ENCODE peak calls at places on chromosomes 16 and 17, in six cellular contexts. Y is transverse colon, P is IMR-90, M is MM.1S, F is fibroblast of pulmonary artery, S is AG09309. X is an unnamed sample.

GRCh38 chr17:4204676-4205075 is 59.1 kb downstream of the ANKFY1 start:
- DNase-seq in Y (peak), F (peak), P (peak), S (peak), M (no peak), X (no peak)

GRCh38 chr17:7894866-7895265 is 6.3 kb downstream of the CHD3 start:
- DNase-seq in Y (no peak), M (no peak), P (no peak), S (no peak), F (no peak), X (no peak)

GRCh38 chr17:61209524-61209923 is 190.1 kb upstream of the TBX2 start:
- DNase-seq in P (no peak), Y (no peak), S (no peak), F (no peak), M (no peak), X (no peak)

GRCh38 chr16:80669673-80670072 is 128.9 kb downstream of the DYNLRB2 start:
- DNase-seq in M (no peak), P (no peak), F (no peak), Y (no peak), S (no peak), X (no peak)

GRCh38 chr17:35293151-35293837 is 50.4 kb downstream of the SLFN5 start:
- DNase-seq in S (no peak), M (no peak), Y (no peak), P (no peak), F (no peak), X (no peak)

GRCh38 chr16:56653218-56653617 is 1.5 kb downstream of the MT1B start:
- DNase-seq in Y (no peak), F (no peak), S (no peak), P (no peak), M (no peak), X (no peak)

GRCh38 chr17:60390881-60391418 is 983 bp downstream of the USP32 start:
- DNase-seq in P (peak), M (no peak), S (no peak), F (peak), Y (peak), X (peak)

GRCh38 chr17:68033636-68034451 is 1.7 kb upstream of the KPNA2 start:
- DNase-seq in P (peak), M (no peak), F (peak), S (no peak), Y (no peak), X (no peak)

GRCh38 chr16:88383401-88384221 is 852 bp downstream of the ZNF469 start:
- DNase-seq in Y (no peak), M (no peak), S (no peak), F (peak), P (peak), X (no peak)

GRCh38 chr16:19136549-19137196 is 22.9 kb downstream of the ITPRIPL2 start:
- DNase-seq in P (peak), F (peak), S (no peak), Y (peak), M (no peak), X (no peak)

GRCh38 chr16:70770291-70770967 is 30.5 kb downstream of the VAC14 start:
- DNase-seq in Y (no peak), S (no peak), F (no peak), M (no peak), P (no peak), X (no peak)

GRCh38 chr17:68910256-68910705 is 44.9 kb downstream of the ABCA8 start:
- DNase-seq in P (peak), Y (no peak), F (peak), S (no peak), M (no peak), X (no peak)

GRCh38 chr17:77253611-77254051 is 112.9 kb downstream of the SEC14L1 start:
- DNase-seq in P (peak), F (peak), M (no peak), S (no peak), Y (no peak), X (no peak)

GRCh38 chr17:6546069-6546718 is 10.2 kb downstream of the PITPNM3 start:
- DNase-seq in P (peak), F (peak), S (peak), M (peak), Y (no peak), X (peak)

GRCh38 chr16:80718480-80719220 is 85.7 kb downstream of the CDYL2 start:
- DNase-seq in P (peak), F (peak), M (no peak), S (no peak), Y (no peak), X (no peak)

GRCh38 chr17:48352630-48353029 is 77.4 kb downstream of the SKAP1 start:
- DNase-seq in S (no peak), P (peak), Y (no peak), M (no peak), F (no peak), X (no peak)

GRCh38 chr17:83098241-83099085 is 19.1 kb downstream of the METRNL start:
- DNase-seq in F (no peak), P (no peak), Y (no peak), S (no peak), M (no peak), X (no peak)

GRCh38 chr17:78678220-78678554 is 101.0 kb upstream of the DNAH17 start:
- DNase-seq in P (no peak), Y (no peak), M (no peak), F (no peak), S (no peak), X (no peak)

DNA sequence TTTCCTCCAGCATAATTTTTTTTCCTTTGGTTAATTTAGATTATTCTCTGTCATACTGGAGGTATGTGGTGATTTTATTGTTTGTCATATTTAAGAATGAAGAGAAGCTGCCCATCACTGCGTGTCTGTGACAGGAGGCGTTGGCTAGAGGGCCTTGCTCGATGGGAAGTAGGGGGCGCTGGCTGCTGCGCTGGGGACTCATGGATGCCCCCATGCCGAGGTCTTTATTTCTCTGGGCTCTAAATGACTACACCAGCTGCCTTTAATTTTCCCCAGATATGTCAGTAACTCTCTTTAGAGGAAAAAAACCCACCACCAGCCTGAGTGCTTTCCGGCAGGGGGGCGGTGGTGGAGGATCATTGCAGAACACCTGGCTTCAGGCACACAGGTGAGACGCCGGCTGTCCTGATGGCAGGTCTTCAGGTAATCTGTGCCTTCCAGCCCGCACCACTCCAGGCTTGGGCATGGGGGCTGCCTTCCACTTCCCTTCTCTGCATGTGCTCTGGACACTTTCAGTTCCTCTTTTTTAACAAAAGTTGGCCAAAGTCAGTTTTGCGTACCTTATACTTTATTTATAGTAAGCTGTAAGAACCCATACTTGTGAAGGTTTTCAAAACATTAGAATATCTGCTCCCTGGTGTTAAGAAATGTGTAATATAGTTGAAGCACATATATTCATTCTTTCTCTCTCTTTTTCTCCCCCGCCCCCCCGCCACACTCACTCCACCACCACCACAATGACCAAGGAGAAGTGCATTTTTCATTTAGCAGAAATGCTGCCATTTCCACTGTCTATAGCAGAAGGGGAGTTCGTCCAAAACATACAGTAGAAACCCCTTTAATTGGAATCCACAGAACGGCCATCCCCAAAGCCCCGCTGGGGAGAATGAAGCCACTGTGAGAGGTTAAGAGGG is 192.7 kb downstream of the RPTOR start:
- DNase-seq in M (peak), F (no peak), P (no peak), S (no peak), Y (peak), X (peak)
- TF ChIP-seq CTCF in M (peak), F (no peak), P (no peak), S (no peak), Y (no peak), X (peak)

DNA sequence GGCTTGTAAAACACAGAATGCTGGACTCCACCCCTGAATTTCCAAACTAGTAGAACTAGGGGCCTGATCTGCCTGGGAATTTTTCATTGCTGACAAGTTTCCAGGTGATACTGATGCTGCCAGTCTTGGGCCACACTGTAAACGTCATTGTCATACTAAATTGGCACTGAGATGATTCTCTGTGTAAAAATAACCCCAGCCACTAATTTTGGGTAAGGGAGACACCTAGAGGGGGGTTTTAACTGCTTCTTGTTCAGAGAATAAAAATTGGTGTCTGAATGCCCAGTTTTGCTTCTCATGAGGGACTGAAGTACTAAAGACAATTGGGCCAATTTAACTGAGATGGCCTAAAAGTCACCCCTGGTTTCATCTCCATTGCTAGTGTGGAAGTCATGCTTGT is 5.0 kb upstream of the CDH13 start:
- DNase-seq in Y (no peak), P (no peak), M (no peak), S (no peak), F (no peak), X (no peak)
- TF ChIP-seq CTCF in Y (no peak), P (peak), M (no peak), S (peak), F (no peak), X (no peak)

GRCh38 chr16:24805484-24805883 is 40.3 kb upstream of the SLC5A11 start:
- DNase-seq in M (no peak), P (no peak), S (no peak), Y (no peak), F (no peak), X (no peak)

GRCh38 chr16:24801761-24802302 is 43.9 kb upstream of the SLC5A11 start:
- DNase-seq in M (no peak), S (no peak), F (peak), P (peak), Y (no peak), X (no peak)

DNA sequence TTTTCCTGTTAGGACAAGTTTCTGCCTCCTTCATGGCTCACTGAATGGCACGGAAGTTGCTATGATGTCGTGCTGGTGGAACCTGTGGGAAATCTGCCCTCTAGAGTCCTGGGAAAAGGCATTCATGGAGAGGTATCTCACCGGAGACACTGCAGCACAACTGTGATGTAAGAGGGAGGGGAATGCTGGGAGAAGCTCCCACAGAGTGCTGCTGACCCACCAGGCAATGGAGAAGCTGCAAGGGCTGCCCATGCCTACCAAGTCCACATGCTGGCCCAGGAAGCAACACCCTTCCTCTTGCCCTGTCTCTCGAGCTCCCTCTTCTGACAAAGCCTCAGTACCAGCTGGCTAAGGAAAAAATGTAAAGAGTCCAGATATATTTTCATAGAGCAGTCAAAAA is 45.2 kb upstream of the SLC5A11 start:
- DNase-seq in F (peak), Y (no peak), M (no peak), P (peak), S (no peak), X (no peak)
- TF ChIP-seq CTCF in F (peak), Y (no peak), M (peak), P (peak), S (no peak), X (no peak)

GRCh38 chr17:2299756-2300155 is 3.8 kb downstream of the SMG6 start:
- DNase-seq in F (no peak), M (no peak), S (no peak), Y (no peak), P (no peak), X (no peak)

GRCh38 chr17:2299136-2299535 is 4.4 kb downstream of the SMG6 start:
- DNase-seq in S (no peak), M (no peak), Y (no peak), P (no peak), F (no peak), X (no peak)

GRCh38 chr17:2302740-2303277 is 776 bp downstream of the SMG6 start:
- DNase-seq in M (peak), S (no peak), Y (no peak), F (no peak), P (peak), X (peak)

GRCh38 chr17:2303278-2304188 is at the start of the genes SMG6 and SRR:
- DNase-seq in M (peak), S (peak), F (peak), Y (peak), P (peak), X (peak)
- TF ChIP-seq CTCF in M (no peak), S (no peak), F (no peak), Y (no peak), P (no peak), X (no peak)

GRCh38 chr17:49612721-49613120 is 37.0 kb downstream of the NXPH3 start:
- DNase-seq in P (no peak), S (no peak), M (no peak), Y (no peak), F (no peak), X (no peak)

GRCh38 chr17:49610883-49611584 is 35.4 kb downstream of the NXPH3 start:
- DNase-seq in F (peak), P (no peak), S (no peak), M (no peak), Y (no peak), X (no peak)

GRCh38 chr17:49618112-49618611 is 42.5 kb downstream of the NXPH3 start:
- DNase-seq in S (no peak), F (no peak), Y (no peak), P (peak), M (no peak), X (no peak)

GRCh38 chr17:49616546-49617205 is 41.0 kb downstream of the NXPH3 start:
- DNase-seq in M (peak), P (no peak), S (peak), F (peak), Y (peak), X (no peak)

DNA sequence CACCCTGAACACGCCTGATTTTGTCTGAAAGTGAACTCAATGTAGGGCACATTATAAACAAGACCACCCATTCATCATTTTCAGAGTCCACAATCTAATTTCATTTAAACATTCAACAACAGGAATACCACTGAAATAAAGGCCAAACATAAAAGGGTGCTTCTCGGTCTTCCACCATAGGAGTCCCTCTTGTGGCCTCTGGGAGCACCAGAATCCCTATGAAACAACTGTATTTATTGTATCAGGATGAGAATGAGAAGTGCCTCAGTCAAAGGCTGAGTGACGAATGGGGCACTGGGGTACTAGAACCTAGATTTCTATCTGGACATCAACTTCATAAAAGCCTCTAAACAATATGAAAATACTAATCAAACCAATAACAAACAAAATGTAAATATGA is 40.4 kb downstream of the NXPH3 start:
- DNase-seq in Y (no peak), S (no peak), M (peak), P (no peak), F (no peak), X (peak)
- TF ChIP-seq CTCF in Y (peak), S (no peak), M (peak), P (peak), F (peak), X (peak)

X was measured in GM13977.